ENCODE peak calls at places on chromosomes 3 and 15, in six cellular contexts. One of them, this sample, is unnamed.

GRCh38 chr3:172550347-172550943 is 27.2 kb upstream of the TNFSF10 start:
- DNase-seq in left ventricle myocardium inferior: no peak
- DNase-seq in RWPE2: peak; percentile 81
- DNase-seq in cardiac muscle cell: no peak
- DNase-seq in mesenchymal stem cell: peak; percentile 86
- DNase-seq in endothelial cell of umbilical vein: no peak
- DNase-seq in this sample: no peak

GRCh38 chr3:57086201-57086600 is 25.7 kb downstream of the SPATA12 start:
- DNase-seq in left ventricle myocardium inferior: no peak
- DNase-seq in RWPE2: no peak
- DNase-seq in cardiac muscle cell: no peak
- DNase-seq in mesenchymal stem cell: no peak
- DNase-seq in endothelial cell of umbilical vein: no peak
- DNase-seq in this sample: no peak

GRCh38 chr15:48395532-48396011 is 64.3 kb downstream of the DUT start:
- DNase-seq in left ventricle myocardium inferior: peak; percentile 81
- DNase-seq in RWPE2: no peak
- DNase-seq in cardiac muscle cell: no peak
- DNase-seq in mesenchymal stem cell: peak; percentile 24
- DNase-seq in endothelial cell of umbilical vein: no peak
- DNase-seq in this sample: no peak

GRCh38 chr3:12507871-12508281 is 23.6 kb downstream of the TSEN2 start:
- DNase-seq in left ventricle myocardium inferior: no peak
- DNase-seq in RWPE2: no peak
- DNase-seq in cardiac muscle cell: no peak
- DNase-seq in mesenchymal stem cell: peak; percentile 60
- DNase-seq in endothelial cell of umbilical vein: peak; percentile 39
- DNase-seq in this sample: no peak

GRCh38 chr3:100465871-100466777 is 26.3 kb upstream of the TMEM45A start:
- DNase-seq in left ventricle myocardium inferior: no peak
- DNase-seq in RWPE2: no peak
- DNase-seq in cardiac muscle cell: no peak
- DNase-seq in mesenchymal stem cell: peak; percentile 14
- DNase-seq in endothelial cell of umbilical vein: no peak
- DNase-seq in this sample: no peak

GRCh38 chr15:62895905-62896316 is 146.6 kb upstream of the TPM1 start:
- DNase-seq in left ventricle myocardium inferior: no peak
- DNase-seq in RWPE2: no peak
- DNase-seq in cardiac muscle cell: no peak
- DNase-seq in mesenchymal stem cell: peak; percentile 95
- DNase-seq in endothelial cell of umbilical vein: peak; percentile 82
- DNase-seq in this sample: no peak

GRCh38 chr15:101148881-101149664 is 102.8 kb downstream of the CHSY1 start:
- DNase-seq in left ventricle myocardium inferior: no peak
- DNase-seq in RWPE2: peak; percentile 69
- DNase-seq in cardiac muscle cell: peak; percentile 74
- DNase-seq in mesenchymal stem cell: no peak
- DNase-seq in endothelial cell of umbilical vein: peak; percentile 73
- DNase-seq in this sample: no peak

GRCh38 chr15:73800662-73801345 is 47.7 kb upstream of the INSYN1 start:
- DNase-seq in left ventricle myocardium inferior: peak; percentile 83
- DNase-seq in RWPE2: no peak
- DNase-seq in cardiac muscle cell: no peak
- DNase-seq in mesenchymal stem cell: peak; percentile 83
- DNase-seq in endothelial cell of umbilical vein: peak; percentile 36
- DNase-seq in this sample: no peak

GRCh38 chr3:58124387-58124786 is 86.4 kb downstream of the DNASE1L3 start:
- DNase-seq in left ventricle myocardium inferior: no peak
- DNase-seq in RWPE2: no peak
- DNase-seq in cardiac muscle cell: no peak
- DNase-seq in mesenchymal stem cell: no peak
- DNase-seq in endothelial cell of umbilical vein: no peak
- DNase-seq in this sample: no peak

GRCh38 chr3:159191454-159191853 is 389.6 kb downstream of the MFSD1 start:
- DNase-seq in left ventricle myocardium inferior: no peak
- DNase-seq in RWPE2: no peak
- DNase-seq in cardiac muscle cell: no peak
- DNase-seq in mesenchymal stem cell: peak; percentile 78
- DNase-seq in endothelial cell of umbilical vein: peak; percentile 89
- DNase-seq in this sample: no peak

GRCh38 chr3:15241341-15241740 is 35.3 kb downstream of the CAPN7 start:
- DNase-seq in left ventricle myocardium inferior: no peak
- DNase-seq in RWPE2: no peak
- DNase-seq in cardiac muscle cell: peak; percentile 20
- DNase-seq in mesenchymal stem cell: peak; percentile 18
- DNase-seq in endothelial cell of umbilical vein: peak; percentile 40
- DNase-seq in this sample: no peak

GRCh38 chr3:12934431-12934830 is 93.1 kb upstream of the RPL32 start:
- DNase-seq in left ventricle myocardium inferior: peak; percentile 78
- DNase-seq in RWPE2: no peak
- DNase-seq in cardiac muscle cell: peak; percentile 71
- DNase-seq in mesenchymal stem cell: no peak
- DNase-seq in endothelial cell of umbilical vein: no peak
- DNase-seq in this sample: no peak

GRCh38 chr3:63986147-63986546 is 37.1 kb downstream of the PSMD6 start:
- DNase-seq in left ventricle myocardium inferior: no peak
- DNase-seq in RWPE2: no peak
- DNase-seq in cardiac muscle cell: no peak
- DNase-seq in mesenchymal stem cell: no peak
- DNase-seq in endothelial cell of umbilical vein: no peak
- DNase-seq in this sample: no peak
- H3K36me3 ChIP-seq in left ventricle myocardium inferior: peaks cover 73% of the 10 kb centered on the region
- H3K36me3 ChIP-seq in RWPE2: peaks cover 80% of the 10 kb centered on the region
- H3K36me3 ChIP-seq in cardiac muscle cell: peaks cover 13% of the 10 kb centered on the region
- H3K36me3 ChIP-seq in mesenchymal stem cell: peaks cover 94% of the 10 kb centered on the region
- H3K36me3 ChIP-seq in endothelial cell of umbilical vein: peaks cover 25% of the 10 kb centered on the region
- H3K36me3 ChIP-seq in this sample: peaks cover 63% of the 10 kb centered on the region

DNA sequence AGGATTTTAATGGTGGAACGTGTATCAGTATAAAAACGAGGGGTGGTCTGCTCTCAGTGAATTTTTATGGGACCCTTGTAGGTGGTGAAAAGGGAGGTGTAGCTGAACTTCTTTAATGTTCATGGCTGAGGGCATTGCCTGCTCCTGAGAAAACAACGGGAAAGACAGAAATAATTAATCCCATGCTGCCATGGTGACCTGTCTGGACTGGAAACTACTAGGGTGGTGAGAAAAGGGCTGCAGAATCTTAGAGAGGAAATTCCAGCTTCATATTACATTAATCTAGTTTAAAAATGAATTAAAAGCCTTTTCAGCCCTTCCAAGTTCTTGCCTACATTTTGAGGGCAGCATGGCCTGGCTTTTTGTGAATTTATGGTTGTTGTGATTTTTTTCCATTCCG is 47.7 kb downstream of the ZBTB38 start:
- DNase-seq in left ventricle myocardium inferior: no peak
- DNase-seq in RWPE2: no peak
- DNase-seq in cardiac muscle cell: no peak
- DNase-seq in mesenchymal stem cell: no peak
- DNase-seq in endothelial cell of umbilical vein: peak; percentile 80
- DNase-seq in this sample: no peak
- H3K4me1 ChIP-seq in left ventricle myocardium inferior: peaks cover 100% of the 10 kb centered on the region
- H3K4me1 ChIP-seq in RWPE2: peaks cover 32% of the 10 kb centered on the region
- H3K4me1 ChIP-seq in cardiac muscle cell: peaks cover 28% of the 10 kb centered on the region
- H3K4me1 ChIP-seq in mesenchymal stem cell: peaks cover 14% of the 10 kb centered on the region
- H3K4me1 ChIP-seq in endothelial cell of umbilical vein: peaks cover 46% of the 10 kb centered on the region
- H3K4me1 ChIP-seq in this sample: peaks cover 14% of the 10 kb centered on the region

GRCh38 chr3:45922039-45922326 is 21.3 kb upstream of the CXCR6 start:
- DNase-seq in left ventricle myocardium inferior: no peak
- DNase-seq in RWPE2: no peak
- DNase-seq in cardiac muscle cell: no peak
- DNase-seq in mesenchymal stem cell: no peak
- DNase-seq in endothelial cell of umbilical vein: no peak
- DNase-seq in this sample: no peak

GRCh38 chr3:45921158-45922038 is 21.9 kb upstream of the CXCR6 start:
- DNase-seq in left ventricle myocardium inferior: no peak
- DNase-seq in RWPE2: no peak
- DNase-seq in cardiac muscle cell: no peak
- DNase-seq in mesenchymal stem cell: no peak
- DNase-seq in endothelial cell of umbilical vein: no peak
- DNase-seq in this sample: no peak

GRCh38 chr3:45923755-45924154 is 19.5 kb upstream of the CXCR6 start:
- DNase-seq in left ventricle myocardium inferior: no peak
- DNase-seq in RWPE2: no peak
- DNase-seq in cardiac muscle cell: no peak
- DNase-seq in mesenchymal stem cell: peak; percentile 24
- DNase-seq in endothelial cell of umbilical vein: no peak
- DNase-seq in this sample: no peak

GRCh38 chr3:45927881-45928280 is 15.4 kb upstream of the CXCR6 start:
- DNase-seq in left ventricle myocardium inferior: no peak
- DNase-seq in RWPE2: no peak
- DNase-seq in cardiac muscle cell: no peak
- DNase-seq in mesenchymal stem cell: no peak
- DNase-seq in endothelial cell of umbilical vein: no peak
- DNase-seq in this sample: no peak

GRCh38 chr3:45922950-45923590 is 20.2 kb upstream of the CXCR6 start:
- DNase-seq in left ventricle myocardium inferior: no peak
- DNase-seq in RWPE2: no peak
- DNase-seq in cardiac muscle cell: no peak
- DNase-seq in mesenchymal stem cell: no peak
- DNase-seq in endothelial cell of umbilical vein: no peak
- DNase-seq in this sample: no peak
- H3K36me3 ChIP-seq in left ventricle myocardium inferior: peaks cover 90% of the 10 kb centered on the region
- H3K36me3 ChIP-seq in RWPE2: peaks cover 7% of the 10 kb centered on the region
- H3K36me3 ChIP-seq in cardiac muscle cell: peaks cover 20% of the 10 kb centered on the region
- H3K36me3 ChIP-seq in mesenchymal stem cell: peaks cover 76% of the 10 kb centered on the region
- H3K36me3 ChIP-seq in endothelial cell of umbilical vein: peaks cover 23% of the 10 kb centered on the region
- H3K36me3 ChIP-seq in this sample: peaks cover 39% of the 10 kb centered on the region

DNA sequence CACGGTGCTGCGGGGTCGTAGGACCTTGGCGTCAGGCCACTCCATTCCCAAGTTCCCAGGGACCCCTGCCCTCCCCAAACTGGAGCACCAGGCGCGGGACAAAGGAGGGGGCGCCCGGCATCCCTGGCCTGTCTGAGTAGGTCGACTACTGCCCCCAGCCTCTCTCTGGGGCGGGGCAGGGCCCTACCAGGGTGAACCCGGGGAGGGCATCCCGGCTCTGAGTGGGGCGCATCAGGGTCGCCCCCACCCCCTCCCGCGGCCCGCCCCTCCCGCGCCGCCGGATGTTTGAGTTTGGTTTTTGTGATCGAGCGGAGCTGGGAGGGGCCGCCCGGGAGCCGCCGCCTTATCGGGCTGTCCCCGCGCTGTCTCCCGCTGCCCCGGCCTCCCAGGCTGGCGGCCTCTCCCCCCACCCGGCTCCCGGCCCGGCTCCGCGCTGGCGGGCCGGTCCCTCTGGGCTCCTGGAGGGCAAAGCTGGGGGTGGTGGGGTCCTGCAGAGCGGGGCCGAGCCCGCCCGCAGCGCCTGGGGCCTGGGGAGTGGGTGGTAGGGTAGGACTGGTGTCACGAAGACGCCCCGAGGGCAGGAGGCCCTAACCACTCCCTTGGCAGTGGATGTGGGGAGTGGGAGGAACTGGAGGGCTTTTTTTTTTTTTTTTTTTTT is 47.2 kb upstream of the SMAD6 start:
- DNase-seq in left ventricle myocardium inferior: peak; percentile 45
- DNase-seq in RWPE2: no peak
- DNase-seq in cardiac muscle cell: peak; percentile 49
- DNase-seq in mesenchymal stem cell: no peak
- DNase-seq in endothelial cell of umbilical vein: no peak
- DNase-seq in this sample: no peak
- H3K4me1 ChIP-seq in left ventricle myocardium inferior: peaks cover 42% of the 10 kb centered on the region
- H3K4me1 ChIP-seq in RWPE2: peaks cover 6% of the 10 kb centered on the region
- H3K4me1 ChIP-seq in cardiac muscle cell: peaks cover 48% of the 10 kb centered on the region
- H3K4me1 ChIP-seq in mesenchymal stem cell: peaks cover 17% of the 10 kb centered on the region
- H3K4me1 ChIP-seq in endothelial cell of umbilical vein: peaks cover 25% of the 10 kb centered on the region
- H3K4me1 ChIP-seq in this sample: no peaks in the 10 kb centered on the region

DNA sequence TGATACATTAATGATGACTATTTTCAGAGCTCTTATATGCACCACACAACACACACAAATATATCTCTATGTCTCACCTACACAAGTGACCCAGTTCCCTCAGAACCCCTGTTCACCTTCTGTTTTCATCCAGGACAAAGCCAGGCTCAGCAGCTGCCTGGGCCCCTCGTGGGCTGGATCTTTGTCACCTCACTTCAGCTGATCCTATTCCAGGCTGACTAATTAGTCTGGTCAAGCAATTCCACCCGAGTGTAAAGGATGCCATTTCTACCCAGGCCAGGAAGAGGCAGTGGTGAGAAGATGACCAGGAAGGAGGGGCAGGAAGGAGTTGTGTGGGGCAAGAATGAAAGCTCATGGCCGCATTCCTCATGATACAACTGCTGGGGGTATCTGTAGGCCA is 62.3 kb downstream of the DHX30 start:
- DNase-seq in left ventricle myocardium inferior: no peak
- DNase-seq in RWPE2: no peak
- DNase-seq in cardiac muscle cell: no peak
- DNase-seq in mesenchymal stem cell: peak; percentile 26
- DNase-seq in endothelial cell of umbilical vein: no peak
- DNase-seq in this sample: no peak
- H3K36me3 ChIP-seq in left ventricle myocardium inferior: peaks cover 86% of the 10 kb centered on the region
- H3K36me3 ChIP-seq in RWPE2: peaks cover 70% of the 10 kb centered on the region
- H3K36me3 ChIP-seq in cardiac muscle cell: peaks cover 41% of the 10 kb centered on the region
- H3K36me3 ChIP-seq in mesenchymal stem cell: peaks cover 79% of the 10 kb centered on the region
- H3K36me3 ChIP-seq in endothelial cell of umbilical vein: peaks cover 38% of the 10 kb centered on the region
- H3K36me3 ChIP-seq in this sample: peaks cover 71% of the 10 kb centered on the region

DNA sequence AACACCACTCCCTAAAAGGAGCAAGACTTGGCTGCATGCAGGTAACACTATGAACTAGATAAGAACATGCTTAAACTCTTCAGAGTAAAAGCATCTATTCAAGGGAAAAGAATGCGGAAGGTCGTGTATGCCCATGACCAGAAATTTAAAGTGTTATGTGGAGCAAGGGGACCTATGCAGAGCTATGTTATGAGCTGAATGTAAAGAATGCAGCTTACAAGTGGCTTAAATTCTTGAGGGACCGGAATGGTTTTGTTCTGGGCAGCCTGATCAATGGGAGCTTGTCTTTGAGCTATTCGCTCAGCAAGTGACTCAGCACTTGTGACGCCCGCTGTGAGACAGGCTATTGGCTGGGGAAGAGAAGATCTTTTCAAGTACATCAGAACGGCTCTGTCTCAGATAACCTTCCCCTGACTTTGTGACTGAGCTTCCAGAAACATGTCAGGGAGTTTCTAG is 367.5 kb upstream of the THBS1 start:
- DNase-seq in left ventricle myocardium inferior: peak; percentile 29
- DNase-seq in RWPE2: peak; percentile 92
- DNase-seq in cardiac muscle cell: peak; percentile 94
- DNase-seq in mesenchymal stem cell: peak; percentile 90
- DNase-seq in endothelial cell of umbilical vein: no peak
- DNase-seq in this sample: peak; percentile 64
- H3K4me1 ChIP-seq in left ventricle myocardium inferior: peaks cover 12% of the 10 kb centered on the region
- H3K4me1 ChIP-seq in RWPE2: peaks cover 23% of the 10 kb centered on the region
- H3K4me1 ChIP-seq in cardiac muscle cell: peaks cover 7% of the 10 kb centered on the region
- H3K4me1 ChIP-seq in mesenchymal stem cell: no peaks in the 10 kb centered on the region
- H3K4me1 ChIP-seq in endothelial cell of umbilical vein: no peaks in the 10 kb centered on the region
- H3K4me1 ChIP-seq in this sample: peaks cover 11% of the 10 kb centered on the region

DNA sequence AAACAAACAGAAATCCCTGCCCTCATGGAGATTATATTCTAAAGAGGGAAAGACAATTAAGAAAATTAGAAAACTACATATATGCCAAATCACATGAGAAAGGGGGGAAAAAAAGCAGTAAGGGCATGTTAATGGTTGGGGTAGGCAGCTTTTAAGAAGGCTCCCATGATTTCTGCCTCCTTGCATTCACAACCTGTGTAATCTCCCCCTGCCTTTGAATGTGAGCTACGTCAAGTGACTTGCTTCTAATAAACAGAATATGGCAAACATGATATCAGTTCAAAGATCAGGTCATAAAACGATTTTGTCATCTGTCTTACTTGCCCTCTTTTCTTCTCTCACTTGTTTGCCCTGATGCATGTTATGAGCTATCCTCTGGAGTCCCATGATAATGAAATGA is 673.6 kb upstream of the ADAMTS9 start:
- DNase-seq in left ventricle myocardium inferior: no peak
- DNase-seq in RWPE2: no peak
- DNase-seq in cardiac muscle cell: no peak
- DNase-seq in mesenchymal stem cell: no peak
- DNase-seq in endothelial cell of umbilical vein: no peak
- DNase-seq in this sample: no peak
- H3K36me3 ChIP-seq in left ventricle myocardium inferior: peaks cover 72% of the 10 kb centered on the region
- H3K36me3 ChIP-seq in RWPE2: no peaks in the 10 kb centered on the region
- H3K36me3 ChIP-seq in cardiac muscle cell: peaks cover 30% of the 10 kb centered on the region
- H3K36me3 ChIP-seq in mesenchymal stem cell: peaks cover 54% of the 10 kb centered on the region
- H3K36me3 ChIP-seq in endothelial cell of umbilical vein: peaks cover 1% of the 10 kb centered on the region
- H3K36me3 ChIP-seq in this sample: no peaks in the 10 kb centered on the region